ENCODE peak calls at places on chromosome 4, in eight cellular contexts. M is activated CD4-positive, alpha-beta T cell treated with anti-CD3 and anti-CD28 coated beads for 24 hours; O is KBM-7; K is NCI-H1092 treated with DMSO at 0.1 percent for 48 hours; V is CD14-positive monocyte; B is cardiac fibroblast; Y is fibroblast of mammary gland; E is M059J. U is an unnamed sample.

GRCh38 chr4:158129649-158130048 is 43.2 kb downstream of the GASK1B start:
- DNase-seq in M (no peak), O (no peak), K (no peak), V (no peak), B (peak; percentile 28), Y (peak; percentile 52), E (peak; percentile 59), U (no peak)

GRCh38 chr4:42391981-42392380 is 5.3 kb upstream of the SHISA3 start:
- DNase-seq in M (no peak), O (no peak), K (no peak), V (no peak), B (peak; percentile 9), Y (no peak), E (peak; percentile 39), U (no peak)

GRCh38 chr4:66991521-66991920 is 553.8 kb downstream of the CENPC start:
- DNase-seq in M (no peak), O (no peak), K (no peak), V (no peak), B (no peak), Y (no peak), E (peak; percentile 12), U (no peak)

GRCh38 chr4:39825741-39826231 is 127.8 kb downstream of the UBE2K start:
- DNase-seq in M (no peak), O (no peak), K (no peak), V (no peak), B (peak; percentile 52), Y (peak; percentile 74), E (peak; percentile 69), U (no peak)

GRCh38 chr4:15756361-15756861 is 21.7 kb upstream of the CD38 start:
- DNase-seq in M (peak; percentile 66), O (peak; percentile 92), K (no peak), V (peak; percentile 75), B (peak; percentile 22), Y (peak; percentile 8), E (peak; percentile 93), U (no peak)

GRCh38 chr4:98802673-98803286 is 126.2 kb downstream of the EIF4E start:
- DNase-seq in M (no peak), O (no peak), K (no peak), V (no peak), B (peak; percentile 36), Y (no peak), E (no peak), U (no peak)

GRCh38 chr4:113707013-113707412 is 54.5 kb downstream of the CAMK2D start:
- DNase-seq in M (no peak), O (no peak), K (no peak), V (no peak), B (peak; percentile 62), Y (peak; percentile 69), E (peak; percentile 28), U (no peak)

GRCh38 chr4:5146248-5146647 is 95.0 kb downstream of the STK32B start:
- DNase-seq in M (no peak), O (no peak), K (no peak), V (no peak), B (no peak), Y (no peak), E (no peak), U (no peak)

GRCh38 chr4:166017804-166018203 is 144.8 kb downstream of the TLL1 start:
- DNase-seq in M (no peak), O (no peak), K (no peak), V (no peak), B (no peak), Y (no peak), E (peak; percentile 33), U (no peak)

GRCh38 chr4:8224596-8225289 is 25.7 kb downstream of the SH3TC1 start:
- DNase-seq in M (no peak), O (peak; percentile 51), K (peak; percentile 40), V (no peak), B (no peak), Y (no peak), E (no peak), U (no peak)